ENCODE peak calls at places on chromosomes 11 and 22, in five cellular contexts. G is stimulated activated CD4-positive, alpha-beta T cell treated with anti-CD3 and anti-CD28 coated beads, Interleukin-15, amount 100 ng/mL, for 24 hours; F is M059J; N is heart right ventricle; Z is memory B cell. W is an unnamed sample.

GRCh38 chr11:118060879-118061278 is 16.0 kb upstream of the TMPRSS4 start:
- DNase-seq in G (no peak), F (peak), N (no peak), Z (no peak), W (no peak)

GRCh38 chr22:23657712-23658111 is 25.6 kb upstream of the DRICH1 start:
- DNase-seq in G (no peak), F (no peak), N (no peak), Z (no peak), W (no peak)

GRCh38 chr11:78044706-78045105 is 19.0 kb upstream of the THRSP start:
- DNase-seq in G (no peak), F (no peak), N (no peak), Z (no peak), W (no peak)

GRCh38 chr22:29375436-29376076 is 12.8 kb downstream of the AP1B1 start:
- DNase-seq in G (peak), F (no peak), N (no peak), Z (no peak), W (no peak)

GRCh38 chr11:2300936-2301630 is 635 bp downstream of the C11orf21 start:
- DNase-seq in G (no peak), F (no peak), N (no peak), Z (peak), W (no peak)

GRCh38 chr11:655036-655726 is 18.1 kb downstream of the DRD4 start:
- DNase-seq in G (no peak), F (no peak), N (no peak), Z (no peak), W (no peak)

GRCh38 chr22:32267011-32267410 is 11.9 kb upstream of the SLC5A4 start:
- DNase-seq in G (no peak), F (no peak), N (no peak), Z (no peak), W (no peak)

GRCh38 chr11:28460348-28460747 is 352.2 kb downstream of the METTL15 start:
- DNase-seq in G (no peak), F (peak), N (no peak), Z (no peak), W (no peak)

GRCh38 chr11:94060401-94060800 is 39.2 kb downstream of the HEPHL1 start:
- DNase-seq in G (no peak), F (no peak), N (no peak), Z (no peak), W (no peak)

GRCh38 chr11:32391965-32392553 is 43.3 kb downstream of the WT1 start:
- DNase-seq in G (no peak), F (peak), N (no peak), Z (no peak), W (no peak)

GRCh38 chr11:126115253-126115540 is 52.5 kb upstream of the CDON start:
- DNase-seq in G (no peak), F (peak), N (peak), Z (no peak), W (no peak)

W was measured in GM12878.